ENCODE peak calls at places on chromosomes 3 and 15, in four cellular contexts. U is breast epithelium, C is cardiac fibroblast, T is HFFc6. R is an unnamed sample.

GRCh38 chr15:80918440-80918839 is 71.2 kb downstream of the MESD start:
- DNase-seq in U (no peak), C (no peak), T (no peak), R (no peak)

GRCh38 chr3:21042184-21042583 is 708.8 kb downstream of the ZNF385D start:
- DNase-seq in U (no peak), C (no peak), T (no peak), R (no peak)

GRCh38 chr3:120144267-120144666 is 50.0 kb upstream of the GSK3B start:
- DNase-seq in U (no peak), C (peak; percentile 45), T (peak; percentile 28), R (no peak)

GRCh38 chr3:16024548-16024947 is 149.9 kb upstream of the GALNT15 start:
- DNase-seq in U (no peak), C (no peak), T (no peak), R (no peak)

GRCh38 chr3:99638244-99638948 is at the start of gene COL8A1:
- DNase-seq in U (peak; percentile 54), C (peak; percentile 91), T (peak; percentile 39), R (no peak)

GRCh38 chr3:153285982-153286381 is 124.0 kb downstream of the RAP2B start:
- DNase-seq in U (no peak), C (no peak), T (no peak), R (no peak)

GRCh38 chr15:70318996-70319465 is 221.3 kb upstream of the TLE3 start:
- DNase-seq in U (no peak), C (peak; percentile 67), T (peak; percentile 69), R (no peak)

GRCh38 chr3:33989229-33989628 is 190.8 kb downstream of the PDCD6IP start:
- DNase-seq in U (no peak), C (no peak), T (no peak), R (no peak)

GRCh38 chr3:16606398-16606797 is 1.2 kb upstream of the DAZL start:
- DNase-seq in U (no peak), C (no peak), T (peak; percentile 46), R (no peak)

GRCh38 chr15:39908186-39908585 is 11.9 kb downstream of the GPR176 start:
- DNase-seq in U (no peak), C (peak; percentile 91), T (peak; percentile 88), R (no peak)

R was measured in stimulated activated CD8-positive, alpha-beta memory T cell treated with anti-CD3 and anti-CD28 coated beads, Interleukin-4, amount 100 ng/mL, for 24 hours.